ENCODE peak calls at places on chromosomes 3 and 15, in four cellular contexts. R, V, N and T are unnamed samples.

GRCh38 chr15:92395557-92395956 is 1.9 kb downstream of the ST8SIA2 start:
- DNase-seq in R (no peak), V (no peak), N (no peak), T (no peak)

GRCh38 chr15:74262635-74263034 is 26.5 kb downstream of the CCDC33 start:
- DNase-seq in R (no peak), V (no peak), N (no peak), T (no peak)

GRCh38 chr3:172177046-172177445 is 137.7 kb downstream of the FNDC3B start:
- DNase-seq in R (peak), V (no peak), N (no peak), T (no peak)

GRCh38 chr3:16200411-16200810 is 25.9 kb downstream of the GALNT15 start:
- DNase-seq in R (no peak), V (no peak), N (no peak), T (no peak)

GRCh38 chr15:31172606-31173005 is 71.1 kb upstream of the TRPM1 start:
- DNase-seq in R (no peak), V (no peak), N (no peak), T (no peak)

GRCh38 chr15:68114356-68114755 is 60.2 kb downstream of the PIAS1 start:
- DNase-seq in R (no peak), V (no peak), N (no peak), T (no peak)

GRCh38 chr15:70410371-70410975 is 312.8 kb upstream of the TLE3 start:
- DNase-seq in R (no peak), V (no peak), N (no peak), T (no peak)

GRCh38 chr3:3815206-3815605 is 16.0 kb downstream of the LRRN1 start:
- DNase-seq in R (no peak), V (no peak), N (no peak), T (no peak)

GRCh38 chr3:71176366-71176765 is 407.2 kb downstream of the FOXP1 start:
- DNase-seq in R (no peak), V (no peak), N (no peak), T (no peak)

GRCh38 chr15:84669726-84670125 is 11.7 kb upstream of the NMB start:
- DNase-seq in R (no peak), V (no peak), N (no peak), T (no peak)

GRCh38 chr3:53114011-53114400 is 16.2 kb downstream of the RFT1 start:
- DNase-seq in R (peak), V (peak), N (peak), T (peak)

GRCh38 chr3:24682141-24682547 is 187.5 kb upstream of the THRB start:
- DNase-seq in R (no peak), V (no peak), N (no peak), T (no peak)

GRCh38 chr15:56211064-56211463 is 32.6 kb downstream of the RFX7 start:
- DNase-seq in R (no peak), V (no peak), N (no peak), T (no peak)

GRCh38 chr15:44312108-44312507 is 23.6 kb downstream of the GOLM2 start:
- DNase-seq in R (no peak), V (no peak), N (no peak), T (no peak)

GRCh38 chr15:36525430-36525829 is 54.0 kb upstream of the CDIN1 start:
- DNase-seq in R (no peak), V (no peak), N (no peak), T (no peak)

GRCh38 chr3:46926039-46926438 is 48.5 kb downstream of the PTH1R start:
- DNase-seq in R (no peak), V (no peak), N (peak), T (no peak)

GRCh38 chr3:101695779-101696372 is 9.4 kb upstream of the RPL24 start:
- DNase-seq in R (peak), V (peak), N (no peak), T (no peak)

GRCh38 chr3:141049681-141050080 is 1.5 kb upstream of the SPSB4 start:
- DNase-seq in R (no peak), V (no peak), N (no peak), T (no peak)

GRCh38 chr3:48915296-48915695 is 3.3 kb upstream of the ARIH2 start:
- DNase-seq in R (no peak), V (no peak), N (no peak), T (no peak)

GRCh38 chr3:23333633-23334032 is 130.5 kb downstream of the UBE2E2 start:
- DNase-seq in R (no peak), V (no peak), N (no peak), T (no peak)

GRCh38 chr3:124699686-124700396 is 30.4 kb upstream of the UMPS start:
- DNase-seq in R (peak), V (no peak), N (no peak), T (no peak)

GRCh38 chr3:183830187-183830586 is 4.8 kb upstream of the MAP6D1 start:
- DNase-seq in R (no peak), V (no peak), N (no peak), T (no peak)

GRCh38 chr3:182370949-182371348 is 422.4 kb upstream of the ATP11B start:
- DNase-seq in R (no peak), V (peak), N (no peak), T (no peak)

GRCh38 chr3:172622916-172623700 is 87.8 kb downstream of the NCEH1 start:
- DNase-seq in R (peak), V (no peak), N (no peak), T (peak)

GRCh38 chr3:50373146-50373864 is 14.0 kb upstream of the TMEM115 start:
- DNase-seq in R (no peak), V (no peak), N (no peak), T (no peak)

GRCh38 chr15:77083381-77084160 is 12.7 kb upstream of the TSPAN3 start:
- DNase-seq in R (peak), V (no peak), N (no peak), T (peak)

GRCh38 chr15:45326280-45326679 is 52.1 kb downstream of the GATM start:
- DNase-seq in R (no peak), V (no peak), N (no peak), T (no peak)
- H3K27ac ChIP-seq in R (no peak), V (no peak), N (no peak), T (no peak)

GRCh38 chr3:121126378-121127035 is 218.5 kb downstream of the STXBP5L start:
- DNase-seq in R (no peak), V (no peak), N (no peak), T (no peak)
- H3K27ac ChIP-seq in R (no peak), V (no peak), N (no peak), T (no peak)

DNA sequence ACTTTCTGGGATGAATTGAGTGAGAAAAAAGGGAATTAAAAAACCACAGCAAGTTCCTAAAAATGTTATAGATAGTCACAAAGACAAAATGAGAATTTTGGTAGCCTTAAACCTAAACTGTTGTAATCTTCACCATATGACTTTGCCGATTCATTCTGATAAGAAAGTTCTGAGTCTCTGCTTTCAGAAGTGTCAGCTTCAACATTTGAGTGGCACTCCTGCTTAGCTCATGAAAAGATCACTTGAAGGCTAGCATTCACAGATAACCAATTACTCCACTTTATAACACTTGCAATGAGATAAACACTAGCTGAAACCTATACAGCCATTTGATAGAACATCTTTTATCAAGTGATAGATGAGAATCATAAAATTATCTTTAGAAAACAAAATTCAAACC is 288.1 kb upstream of the POU1F1 start:
- DNase-seq in R (no peak), V (no peak), N (no peak), T (no peak)
- H3K27ac ChIP-seq in R (no peak), V (no peak), N (no peak), T (no peak)

DNA sequence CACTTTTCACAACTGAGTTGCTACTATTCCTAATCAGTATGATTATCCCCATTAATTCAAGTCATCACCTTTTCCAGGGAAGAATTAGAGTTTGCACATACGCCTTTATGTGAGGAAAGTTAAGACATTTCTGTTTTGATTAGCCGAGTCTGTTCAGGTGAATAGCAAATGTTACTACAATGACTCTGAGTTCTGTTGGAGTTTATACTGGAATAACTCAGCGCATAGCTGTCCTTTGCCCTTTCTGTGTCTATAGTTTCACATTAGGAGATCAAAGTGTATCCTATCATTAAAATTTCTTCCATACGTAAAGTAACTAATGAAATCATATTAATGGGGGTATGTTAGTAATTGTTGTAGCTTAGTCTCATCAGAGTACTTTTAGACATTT is 4.9 kb downstream of the RAB8B start:
- DNase-seq in R (no peak), V (no peak), N (no peak), T (no peak)
- H3K27ac ChIP-seq in R (peak), V (no peak), N (peak), T (no peak)

GRCh38 chr15:61483599-61483998 is 254.5 kb upstream of the RORA start:
- DNase-seq in R (no peak), V (no peak), N (no peak), T (no peak)
- H3K27ac ChIP-seq in R (no peak), V (no peak), N (no peak), T (no peak)

GRCh38 chr15:45943255-45943654 is 308.4 kb downstream of the SQOR start:
- DNase-seq in R (no peak), V (no peak), N (no peak), T (no peak)
- H3K27ac ChIP-seq in R (no peak), V (no peak), N (no peak), T (no peak)